ENCODE peak calls at places on chromosome 4, in eight cellular contexts. One of them, this sample, is unnamed.

GRCh38 chr4:41963105-41963504 is 18.5 kb upstream of the DCAF4L1 start:
- DNase-seq in Peyer's patch: no peak
- DNase-seq in sigmoid colon: no peak
- DNase-seq in prostate gland: no peak
- DNase-seq in heart left ventricle: no peak
- DNase-seq in uterus: no peak
- DNase-seq in spleen: no peak
- DNase-seq in A549: no peak
- DNase-seq in this sample: no peak

GRCh38 chr4:1683903-1684755 is at the start of gene FAM53A:
- DNase-seq in Peyer's patch: peak; percentile 97
- DNase-seq in spleen: peak; percentile 99
- DNase-seq in prostate gland: peak; percentile 89
- DNase-seq in sigmoid colon: peak; percentile 95
- DNase-seq in uterus: peak; percentile 88
- DNase-seq in heart left ventricle: peak; percentile 96
- DNase-seq in A549: peak; percentile 36
- DNase-seq in this sample: peak; percentile 95

GRCh38 chr4:79609853-79610252 is 201.8 kb upstream of the GK2 start:
- DNase-seq in uterus: no peak
- DNase-seq in A549: no peak
- DNase-seq in Peyer's patch: no peak
- DNase-seq in heart left ventricle: no peak
- DNase-seq in prostate gland: no peak
- DNase-seq in spleen: no peak
- DNase-seq in sigmoid colon: no peak
- DNase-seq in this sample: no peak

GRCh38 chr4:89586864-89587263 is 250.1 kb downstream of the SNCA start:
- DNase-seq in uterus: no peak
- DNase-seq in prostate gland: no peak
- DNase-seq in sigmoid colon: no peak
- DNase-seq in spleen: no peak
- DNase-seq in A549: no peak
- DNase-seq in Peyer's patch: no peak
- DNase-seq in heart left ventricle: no peak
- DNase-seq in this sample: no peak

GRCh38 chr4:111562811-111563210 is 582.4 kb upstream of the FAM241A start:
- DNase-seq in sigmoid colon: no peak
- DNase-seq in heart left ventricle: no peak
- DNase-seq in A549: no peak
- DNase-seq in prostate gland: no peak
- DNase-seq in spleen: no peak
- DNase-seq in uterus: no peak
- DNase-seq in Peyer's patch: no peak
- DNase-seq in this sample: no peak

GRCh38 chr4:26051278-26051677 is 137.3 kb downstream of the SMIM20 start:
- DNase-seq in heart left ventricle: no peak
- DNase-seq in prostate gland: no peak
- DNase-seq in A549: no peak
- DNase-seq in spleen: peak; percentile 16
- DNase-seq in sigmoid colon: no peak
- DNase-seq in Peyer's patch: no peak
- DNase-seq in uterus: peak; percentile 69
- DNase-seq in this sample: no peak

GRCh38 chr4:121950680-121951569 is 935 bp downstream of the TRPC3 start:
- DNase-seq in spleen: peak; percentile 80
- DNase-seq in uterus: peak; percentile 34
- DNase-seq in sigmoid colon: peak; percentile 67
- DNase-seq in A549: peak; percentile 13
- DNase-seq in heart left ventricle: no peak
- DNase-seq in Peyer's patch: peak; percentile 54
- DNase-seq in prostate gland: peak; percentile 13
- DNase-seq in this sample: peak; percentile 25

GRCh38 chr4:174674305-174674840 is 152.1 kb upstream of the HPGD start:
- DNase-seq in A549: no peak
- DNase-seq in Peyer's patch: no peak
- DNase-seq in heart left ventricle: no peak
- DNase-seq in uterus: no peak
- DNase-seq in spleen: no peak
- DNase-seq in sigmoid colon: no peak
- DNase-seq in prostate gland: no peak
- DNase-seq in this sample: no peak

GRCh38 chr4:146981651-146982050 is 36.0 kb upstream of the TTC29 start:
- DNase-seq in heart left ventricle: no peak
- DNase-seq in A549: no peak
- DNase-seq in sigmoid colon: no peak
- DNase-seq in uterus: no peak
- DNase-seq in spleen: no peak
- DNase-seq in prostate gland: no peak
- DNase-seq in Peyer's patch: no peak
- DNase-seq in this sample: peak; percentile 36

GRCh38 chr4:55021214-55021613 is 104.2 kb downstream of the KDR start:
- DNase-seq in Peyer's patch: no peak
- DNase-seq in heart left ventricle: no peak
- DNase-seq in spleen: no peak
- DNase-seq in prostate gland: no peak
- DNase-seq in sigmoid colon: no peak
- DNase-seq in uterus: no peak
- DNase-seq in A549: no peak
- DNase-seq in this sample: no peak

GRCh38 chr4:3710451-3711182 is 55.6 kb upstream of the ADRA2C start:
- DNase-seq in heart left ventricle: peak; percentile 36
- DNase-seq in sigmoid colon: peak; percentile 50
- DNase-seq in A549: no peak
- DNase-seq in prostate gland: no peak
- DNase-seq in Peyer's patch: peak; percentile 43
- DNase-seq in uterus: peak; percentile 36
- DNase-seq in spleen: peak; percentile 58
- DNase-seq in this sample: no peak
- H3K27ac ChIP-seq in heart left ventricle: no peak overlapping the region
- H3K27ac ChIP-seq in sigmoid colon: no peak overlapping the region
- H3K27ac ChIP-seq in A549: no peak overlapping the region
- H3K27ac ChIP-seq in prostate gland: no peak overlapping the region
- H3K27ac ChIP-seq in Peyer's patch: no peak overlapping the region
- H3K27ac ChIP-seq in uterus: no peak overlapping the region
- H3K27ac ChIP-seq in spleen: no peak overlapping the region
- H3K27ac ChIP-seq in this sample: no peak overlapping the region

GRCh38 chr4:151888367-151888866 is 127.6 kb upstream of the GATB start:
- DNase-seq in A549: no peak
- DNase-seq in uterus: no peak
- DNase-seq in spleen: no peak
- DNase-seq in prostate gland: no peak
- DNase-seq in heart left ventricle: no peak
- DNase-seq in sigmoid colon: no peak
- DNase-seq in Peyer's patch: no peak
- DNase-seq in this sample: no peak
- TF ChIP-seq POLR2A in A549: no peak
- TF ChIP-seq POLR2A in uterus: no peak
- TF ChIP-seq POLR2A in spleen: no peak
- TF ChIP-seq POLR2A in prostate gland: no peak
- TF ChIP-seq POLR2A in heart left ventricle: no peak
- TF ChIP-seq POLR2A in sigmoid colon: no peak
- TF ChIP-seq POLR2A in Peyer's patch: no peak
- TF ChIP-seq POLR2A in this sample: no peak

GRCh38 chr4:158316264-158316663 is 106.0 kb downstream of the TMEM144 start:
- DNase-seq in heart left ventricle: no peak
- DNase-seq in prostate gland: no peak
- DNase-seq in A549: no peak
- DNase-seq in spleen: no peak
- DNase-seq in Peyer's patch: no peak
- DNase-seq in uterus: no peak
- DNase-seq in sigmoid colon: no peak
- DNase-seq in this sample: no peak
- H3K27ac ChIP-seq in heart left ventricle: no peak overlapping the region
- H3K27ac ChIP-seq in prostate gland: no peak overlapping the region
- H3K27ac ChIP-seq in A549: no peak overlapping the region
- H3K27ac ChIP-seq in spleen: no peak overlapping the region
- H3K27ac ChIP-seq in Peyer's patch: no peak overlapping the region
- H3K27ac ChIP-seq in uterus: no peak overlapping the region
- H3K27ac ChIP-seq in sigmoid colon: no peak overlapping the region
- H3K27ac ChIP-seq in this sample: no peak overlapping the region

GRCh38 chr4:74446193-74446868 is 1.4 kb downstream of the AREG start:
- DNase-seq in uterus: no peak
- DNase-seq in prostate gland: no peak
- DNase-seq in spleen: no peak
- DNase-seq in heart left ventricle: no peak
- DNase-seq in A549: no peak
- DNase-seq in sigmoid colon: no peak
- DNase-seq in Peyer's patch: no peak
- DNase-seq in this sample: no peak

GRCh38 chr4:74444891-74445642 is at the start of gene AREG:
- DNase-seq in heart left ventricle: peak; percentile 86
- DNase-seq in spleen: peak; percentile 98
- DNase-seq in prostate gland: peak; percentile 68
- DNase-seq in sigmoid colon: peak; percentile 84
- DNase-seq in Peyer's patch: peak; percentile 90
- DNase-seq in A549: peak; percentile 60
- DNase-seq in uterus: peak; percentile 50
- DNase-seq in this sample: peak; percentile 68

GRCh38 chr4:74447636-74448233 is 2.8 kb downstream of the AREG start:
- DNase-seq in heart left ventricle: no peak
- DNase-seq in A549: no peak
- DNase-seq in prostate gland: no peak
- DNase-seq in spleen: no peak
- DNase-seq in Peyer's patch: no peak
- DNase-seq in uterus: no peak
- DNase-seq in sigmoid colon: no peak
- DNase-seq in this sample: no peak

GRCh38 chr4:74449571-74450297 is 4.8 kb downstream of the AREG start:
- DNase-seq in prostate gland: no peak
- DNase-seq in spleen: no peak
- DNase-seq in uterus: no peak
- DNase-seq in sigmoid colon: no peak
- DNase-seq in Peyer's patch: no peak
- DNase-seq in heart left ventricle: no peak
- DNase-seq in A549: no peak
- DNase-seq in this sample: no peak

GRCh38 chr4:74446896-74447295 is 2.0 kb downstream of the AREG start:
- DNase-seq in sigmoid colon: no peak
- DNase-seq in prostate gland: no peak
- DNase-seq in uterus: no peak
- DNase-seq in A549: no peak
- DNase-seq in spleen: no peak
- DNase-seq in heart left ventricle: no peak
- DNase-seq in Peyer's patch: no peak
- DNase-seq in this sample: no peak
- TF ChIP-seq POLR2A in sigmoid colon: no peak
- TF ChIP-seq POLR2A in prostate gland: no peak
- TF ChIP-seq POLR2A in uterus: no peak
- TF ChIP-seq POLR2A in A549: no peak
- TF ChIP-seq POLR2A in spleen: no peak
- TF ChIP-seq POLR2A in heart left ventricle: no peak
- TF ChIP-seq POLR2A in Peyer's patch: no peak
- TF ChIP-seq POLR2A in this sample: no peak

GRCh38 chr4:137471895-137472294 is 60.4 kb downstream of the PCDH18 start:
- DNase-seq in spleen: no peak
- DNase-seq in heart left ventricle: no peak
- DNase-seq in prostate gland: no peak
- DNase-seq in Peyer's patch: no peak
- DNase-seq in uterus: no peak
- DNase-seq in sigmoid colon: no peak
- DNase-seq in A549: no peak
- DNase-seq in this sample: no peak

GRCh38 chr4:137471461-137471860 is 60.8 kb downstream of the PCDH18 start:
- DNase-seq in heart left ventricle: no peak
- DNase-seq in uterus: no peak
- DNase-seq in prostate gland: no peak
- DNase-seq in spleen: no peak
- DNase-seq in Peyer's patch: no peak
- DNase-seq in sigmoid colon: no peak
- DNase-seq in A549: no peak
- DNase-seq in this sample: no peak

GRCh38 chr4:137468836-137469235 is 63.5 kb downstream of the PCDH18 start:
- DNase-seq in uterus: no peak
- DNase-seq in Peyer's patch: no peak
- DNase-seq in sigmoid colon: no peak
- DNase-seq in heart left ventricle: no peak
- DNase-seq in A549: no peak
- DNase-seq in spleen: no peak
- DNase-seq in prostate gland: no peak
- DNase-seq in this sample: no peak

GRCh38 chr4:137470806-137471205 is 61.5 kb downstream of the PCDH18 start:
- DNase-seq in sigmoid colon: no peak
- DNase-seq in A549: no peak
- DNase-seq in Peyer's patch: no peak
- DNase-seq in heart left ventricle: no peak
- DNase-seq in spleen: no peak
- DNase-seq in prostate gland: no peak
- DNase-seq in uterus: no peak
- DNase-seq in this sample: no peak

DNA sequence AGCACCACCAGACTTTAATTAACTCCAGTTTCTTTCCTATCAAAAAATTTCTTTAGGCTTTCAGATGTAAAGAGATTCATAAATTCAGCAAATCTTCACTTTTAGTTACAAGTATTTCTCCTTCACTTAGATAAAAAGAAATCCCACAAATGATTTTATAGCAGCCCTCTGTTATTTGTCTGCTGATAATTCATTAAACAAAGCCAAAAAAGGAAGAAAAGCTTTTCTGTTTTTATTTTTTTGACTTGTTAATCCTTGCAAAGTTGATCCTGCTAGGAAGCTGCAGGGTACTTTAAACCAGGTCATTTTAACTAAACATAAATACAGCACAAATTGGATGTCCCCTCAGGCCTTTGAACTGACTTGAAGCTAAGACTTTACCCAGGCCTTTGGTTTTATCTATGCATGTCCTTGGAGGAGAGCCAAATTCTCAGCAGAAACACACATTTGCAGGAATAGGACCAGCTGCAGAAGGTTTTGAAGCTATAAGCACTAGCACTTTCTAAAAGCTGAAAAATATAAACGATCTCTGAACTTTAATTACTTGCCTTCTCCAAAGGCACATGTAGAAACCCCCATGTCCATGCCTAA is 57.5 kb downstream of the PCDH18 start:
- DNase-seq in Peyer's patch: no peak
- DNase-seq in A549: no peak
- DNase-seq in prostate gland: no peak
- DNase-seq in uterus: no peak
- DNase-seq in spleen: no peak
- DNase-seq in sigmoid colon: no peak
- DNase-seq in heart left ventricle: no peak
- DNase-seq in this sample: no peak
- H3K27ac ChIP-seq in Peyer's patch: no peak overlapping the region
- H3K27ac ChIP-seq in A549: no peak overlapping the region
- H3K27ac ChIP-seq in prostate gland: no peak overlapping the region
- H3K27ac ChIP-seq in uterus: peak overlapping the region; percentile 8
- H3K27ac ChIP-seq in spleen: no peak overlapping the region
- H3K27ac ChIP-seq in sigmoid colon: peak overlapping the region; percentile 50
- H3K27ac ChIP-seq in heart left ventricle: no peak overlapping the region
- H3K27ac ChIP-seq in this sample: no peak overlapping the region

GRCh38 chr4:84966382-84967291 is at the start of gene WDFY3:
- DNase-seq in A549: peak; percentile 82
- DNase-seq in Peyer's patch: peak; percentile 78
- DNase-seq in heart left ventricle: peak; percentile 88
- DNase-seq in sigmoid colon: peak; percentile 94
- DNase-seq in spleen: peak; percentile 91
- DNase-seq in prostate gland: peak; percentile 86
- DNase-seq in uterus: peak; percentile 84
- DNase-seq in this sample: peak; percentile 87
- TF ChIP-seq POLR2A in A549: peak; percentile 71
- TF ChIP-seq POLR2A in Peyer's patch: peak; percentile 52
- TF ChIP-seq POLR2A in heart left ventricle: no peak
- TF ChIP-seq POLR2A in sigmoid colon: peak; percentile 47
- TF ChIP-seq POLR2A in spleen: peak; percentile 36
- TF ChIP-seq POLR2A in prostate gland: peak; percentile 81
- TF ChIP-seq POLR2A in uterus: peak; percentile 83
- TF ChIP-seq POLR2A in this sample: peak; percentile 58